ENCODE peak calls at places on chromosomes 16 and 17, in five cellular contexts. O is T-helper 2 cell; U is skeletal muscle cell; Z is cardiac fibroblast; F is CD4-positive, alpha-beta T cell. G is an unnamed sample.

GRCh38 chr16:66946541-66946940 is 11.2 kb downstream of the CES2 start:
- DNase-seq in O (no peak), U (no peak), Z (no peak), F (no peak), G (no peak)

GRCh38 chr17:44906987-44907681 is 7.9 kb upstream of the EFTUD2 start:
- DNase-seq in O (no peak), U (peak), Z (peak), F (no peak), G (no peak)

GRCh38 chr17:57132663-57133062 is 47.6 kb downstream of the AKAP1 start:
- DNase-seq in O (no peak), U (no peak), Z (no peak), F (no peak), G (no peak)

GRCh38 chr17:82970818-82971610 is 108.4 kb upstream of the METRNL start:
- DNase-seq in O (no peak), U (no peak), Z (no peak), F (no peak), G (peak)

GRCh38 chr17:13490906-13491502 is 110.7 kb downstream of the HS3ST3A1 start:
- DNase-seq in O (no peak), U (no peak), Z (no peak), F (no peak), G (no peak)

GRCh38 chr17:82490512-82491195 is 28.9 kb upstream of the FOXK2 start:
- DNase-seq in O (no peak), U (no peak), Z (no peak), F (no peak), G (no peak)

GRCh38 chr16:86158688-86159360 is 259.9 kb downstream of the IRF8 start:
- DNase-seq in O (no peak), U (no peak), Z (no peak), F (no peak), G (no peak)

GRCh38 chr16:9050102-9050830 is 41.2 kb upstream of the HAPSTR1 start:
- DNase-seq in O (no peak), U (no peak), Z (peak), F (no peak), G (no peak)

GRCh38 chr17:74864866-74865395 is 5.2 kb upstream of the GRIN2C start:
- DNase-seq in O (peak), U (no peak), Z (peak), F (peak), G (no peak)

GRCh38 chr17:27605409-27605808 is 25.6 kb upstream of the LGALS9 start:
- DNase-seq in O (no peak), U (no peak), Z (no peak), F (no peak), G (no peak)

GRCh38 chr16:3153077-3153368 is 18.2 kb downstream of the ZNF213 start:
- DNase-seq in O (no peak), U (no peak), Z (no peak), F (no peak), G (no peak)

GRCh38 chr16:844638-845348 is 44.3 kb upstream of the GNG13 start:
- DNase-seq in O (no peak), U (no peak), Z (no peak), F (no peak), G (no peak)

GRCh38 chr16:14427371-14427948 is 202.6 kb downstream of the PARN start:
- DNase-seq in O (no peak), U (no peak), Z (no peak), F (no peak), G (no peak)

GRCh38 chr17:59154335-59154720 is 658 bp downstream of the SKA2 start:
- DNase-seq in O (peak), U (no peak), Z (peak), F (no peak), G (peak)

GRCh38 chr16:26240807-26241206 is 549.0 kb downstream of the HS3ST4 start:
- DNase-seq in O (no peak), U (no peak), Z (no peak), F (no peak), G (peak)

GRCh38 chr16:4320030-4320429 is 4.2 kb downstream of the GLIS2 start:
- DNase-seq in O (no peak), U (no peak), Z (peak), F (no peak), G (no peak)

GRCh38 chr16:89201467-89202377 is 1.4 kb upstream of the SLC22A31 start:
- DNase-seq in O (peak), U (peak), Z (peak), F (peak), G (peak)

GRCh38 chr16:3022208-3022696 is 1.5 kb downstream of the HCFC1R1 start:
- DNase-seq in O (peak), U (peak), Z (peak), F (peak), G (peak)

GRCh38 chr17:71709974-71710373 is 410.8 kb upstream of the SOX9 start:
- DNase-seq in O (no peak), U (no peak), Z (no peak), F (no peak), G (no peak)

GRCh38 chr17:31269178-31269577 is 27.9 kb downstream of the OMG start:
- DNase-seq in O (no peak), U (no peak), Z (no peak), F (no peak), G (no peak)

GRCh38 chr17:66636111-66636510 is 198.8 kb upstream of the CACNG5 start:
- DNase-seq in O (no peak), U (peak), Z (peak), F (no peak), G (no peak)

GRCh38 chr16:47667956-47668355 is 206.8 kb downstream of the PHKB start:
- DNase-seq in O (no peak), U (no peak), Z (no peak), F (no peak), G (no peak)

GRCh38 chr17:511833-512251 is 159.2 kb upstream of the RPH3AL start:
- DNase-seq in O (no peak), U (no peak), Z (no peak), F (no peak), G (no peak)

GRCh38 chr17:77478899-77479298 is 338.1 kb downstream of the SEC14L1 start:
- DNase-seq in O (no peak), U (no peak), Z (no peak), F (no peak), G (no peak)

GRCh38 chr16:21184834-21185233 is 26.4 kb downstream of the LDAF1 start:
- DNase-seq in O (no peak), U (no peak), Z (no peak), F (no peak), G (no peak)

GRCh38 chr17:333626-334396 is 18.8 kb downstream of the RPH3AL start:
- DNase-seq in O (no peak), U (no peak), Z (peak), F (peak), G (peak)

G was measured in upper lobe of left lung.